ENCODE peak calls at places on chromosomes 13 and 19, in four cellular contexts. X, G, H and Z are unnamed samples.

GRCh38 chr13:56347014-56347413 is 793.7 kb upstream of the PRR20A start:
- DNase-seq in X (no peak), G (no peak), H (no peak), Z (no peak)

GRCh38 chr13:31051999-31052398 is 109.7 kb downstream of the HSPH1 start:
- DNase-seq in G (peak; percentile 26), X (peak; percentile 83), H (no peak), Z (peak; percentile 22)

GRCh38 chr13:34913040-34913439 is 29.0 kb upstream of the NBEA start:
- DNase-seq in X (peak; percentile 87), G (peak; percentile 71), H (peak; percentile 25), Z (no peak)

GRCh38 chr13:108860418-108860817 is 231.0 kb downstream of the MYO16 start:
- DNase-seq in G (no peak), H (no peak), X (no peak), Z (no peak)

GRCh38 chr19:16143399-16144215 is at the start of gene HSH2D:
- DNase-seq in X (peak; percentile 87), H (no peak), G (no peak), Z (no peak)

GRCh38 chr13:20128459-20128927 is 32.4 kb downstream of the GJA3 start:
- DNase-seq in G (peak; percentile 51), H (no peak), X (peak; percentile 72), Z (no peak)

GRCh38 chr19:41332000-41332399 is 21.7 kb downstream of the TGFB1 start:
- DNase-seq in H (no peak), G (no peak), X (no peak), Z (no peak)

GRCh38 chr19:19538767-19539166 is 702 bp downstream of the CILP2 start:
- DNase-seq in H (no peak), G (no peak), X (peak; percentile 64), Z (no peak)

GRCh38 chr19:29542776-29543175 is 17.0 kb downstream of the VSTM2B start:
- DNase-seq in G (no peak), H (no peak), X (no peak), Z (no peak)

GRCh38 chr19:296476-297225 is 5.4 kb upstream of the PLPP2 start:
- DNase-seq in G (no peak), X (peak; percentile 46), H (no peak), Z (no peak)

GRCh38 chr19:45876411-45877197 is 9.3 kb downstream of the IRF2BP1 start:
- DNase-seq in X (peak; percentile 85), G (peak; percentile 61), H (peak; percentile 47), Z (peak; percentile 70)

GRCh38 chr19:46607441-46607841 is 6.3 kb downstream of the CALM3 start:
- DNase-seq in H (no peak), X (peak; percentile 26), G (no peak), Z (no peak)

DNA sequence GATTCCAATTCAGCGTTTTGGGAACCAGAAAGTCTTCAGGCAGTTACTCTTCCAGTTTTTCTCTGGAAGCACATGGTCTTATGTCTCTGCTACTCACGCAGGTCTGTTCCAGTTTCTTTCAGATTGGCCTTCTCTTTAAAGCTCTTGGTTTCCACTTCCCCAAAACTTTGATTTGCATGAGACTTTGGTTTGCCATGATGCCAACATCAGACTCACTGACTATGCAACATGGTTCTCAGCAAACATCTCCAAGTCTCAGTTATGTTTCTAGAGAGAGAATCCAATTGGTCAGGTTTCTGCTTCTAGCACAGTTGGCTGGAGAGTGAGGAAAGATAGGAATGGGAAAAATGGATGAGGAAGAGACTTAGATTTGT is 3.1 kb downstream of the AKAP11 start:
- DNase-seq in X (no peak), G (no peak), H (no peak), Z (no peak)
- H3K9ac ChIP-seq in X (no peak overlapping the region), G (no peak overlapping the region), H (no peak overlapping the region), Z (peak overlapping the region; percentile 91)

GRCh38 chr13:41511827-41512226 is 54.5 kb downstream of the RGCC start:
- DNase-seq in G (no peak), H (no peak), X (no peak), Z (no peak)
- H3K9ac ChIP-seq in G (no peak overlapping the region), H (no peak overlapping the region), X (no peak overlapping the region), Z (no peak overlapping the region)

DNA sequence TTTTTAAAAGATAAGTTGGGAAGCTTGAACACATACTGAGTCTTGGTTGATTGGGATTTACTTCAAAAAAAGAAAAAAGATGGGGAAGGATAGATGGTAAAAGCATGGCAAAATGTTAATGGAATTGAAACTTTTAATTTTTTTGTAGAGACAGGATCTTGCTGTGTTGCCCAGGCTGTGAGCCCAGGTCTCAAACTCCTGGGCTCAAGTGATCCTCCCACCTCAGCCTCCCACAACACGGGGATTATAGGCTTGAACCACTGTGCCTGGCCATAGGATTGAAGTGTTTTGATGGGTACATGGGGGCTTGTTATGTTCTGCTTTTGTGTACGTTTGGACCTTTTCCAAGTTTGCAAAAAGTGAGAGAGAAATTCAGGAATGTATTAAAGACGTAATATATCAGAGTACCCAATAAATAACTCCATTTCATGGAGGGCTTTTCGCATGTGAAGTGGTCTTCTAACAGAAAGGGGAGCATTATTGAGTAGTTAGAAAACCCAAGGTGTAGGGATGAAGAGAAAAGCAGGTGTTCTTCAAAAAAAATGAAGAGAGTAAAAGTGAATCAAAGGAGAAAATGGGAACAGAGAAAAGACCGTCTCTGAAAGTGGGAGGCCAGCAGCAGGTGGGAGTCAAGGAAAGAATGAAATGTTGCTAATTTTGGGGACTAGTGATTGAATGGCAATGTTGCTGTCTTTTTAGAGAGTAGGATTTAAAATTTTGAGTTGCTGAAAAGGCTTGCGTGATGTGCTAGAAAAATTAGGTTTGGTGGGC is 55.2 kb downstream of the GARRE1 start:
- DNase-seq in X (no peak), H (no peak), G (no peak), Z (no peak)
- H3K9ac ChIP-seq in X (no peak overlapping the region), H (no peak overlapping the region), G (no peak overlapping the region), Z (no peak overlapping the region)

GRCh38 chr19:4957981-4958380 is 10.9 kb upstream of the KDM4B start:
- DNase-seq in X (no peak), H (no peak), G (no peak), Z (no peak)
- H3K9ac ChIP-seq in X (no peak overlapping the region), H (no peak overlapping the region), G (no peak overlapping the region), Z (no peak overlapping the region)

DNA sequence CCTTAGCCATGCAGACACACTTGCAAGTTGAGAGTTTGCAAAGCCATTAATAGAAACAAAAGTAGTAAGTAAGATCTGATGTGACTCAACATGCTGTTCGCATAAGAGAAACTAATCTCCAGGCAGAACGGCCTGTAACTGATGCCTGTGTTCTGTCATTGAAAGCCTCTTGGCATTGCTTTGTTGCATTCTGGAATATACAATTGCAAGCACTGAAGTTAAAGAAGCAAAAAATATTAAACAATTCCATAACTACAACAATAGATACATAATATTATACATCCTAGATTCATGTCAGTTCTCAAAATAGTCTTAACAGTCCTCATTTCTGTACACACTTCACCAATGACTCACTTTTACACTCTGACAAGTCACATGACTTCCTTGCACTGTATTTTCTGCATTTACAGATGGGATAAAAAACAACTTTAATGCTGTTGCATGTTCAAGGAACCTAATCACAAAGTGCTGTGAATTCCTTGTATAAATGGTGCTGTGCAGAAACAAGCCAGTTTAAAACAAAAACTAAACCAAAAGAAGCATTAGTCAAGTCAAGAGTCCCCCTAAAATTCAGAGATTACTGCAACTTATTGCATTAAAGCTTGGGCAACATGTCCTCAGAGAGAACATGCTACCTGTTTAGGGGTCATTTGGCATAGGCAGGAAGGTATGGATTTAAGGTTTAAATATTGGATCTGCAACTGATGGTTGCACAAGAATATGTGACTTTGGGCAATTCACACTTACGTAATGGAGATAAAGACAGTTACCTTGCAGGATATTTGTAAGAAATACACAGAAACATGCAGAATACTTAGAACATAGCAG is 79.5 kb upstream of the SERP2 start:
- DNase-seq in G (no peak), X (no peak), H (peak; percentile 61), Z (peak; percentile 83)
- H3K9ac ChIP-seq in G (no peak overlapping the region), X (no peak overlapping the region), H (no peak overlapping the region), Z (no peak overlapping the region)

GRCh38 chr19:57803594-57804325 is 11.0 kb downstream of the ZNF552 start:
- DNase-seq in H (peak; percentile 99), G (peak; percentile 95), X (peak; percentile 89), Z (peak; percentile 86)
- H3K9ac ChIP-seq in H (peak overlapping the region; percentile 53), G (peak overlapping the region; percentile 40), X (peak overlapping the region; percentile 94), Z (peak overlapping the region; percentile 90)

DNA sequence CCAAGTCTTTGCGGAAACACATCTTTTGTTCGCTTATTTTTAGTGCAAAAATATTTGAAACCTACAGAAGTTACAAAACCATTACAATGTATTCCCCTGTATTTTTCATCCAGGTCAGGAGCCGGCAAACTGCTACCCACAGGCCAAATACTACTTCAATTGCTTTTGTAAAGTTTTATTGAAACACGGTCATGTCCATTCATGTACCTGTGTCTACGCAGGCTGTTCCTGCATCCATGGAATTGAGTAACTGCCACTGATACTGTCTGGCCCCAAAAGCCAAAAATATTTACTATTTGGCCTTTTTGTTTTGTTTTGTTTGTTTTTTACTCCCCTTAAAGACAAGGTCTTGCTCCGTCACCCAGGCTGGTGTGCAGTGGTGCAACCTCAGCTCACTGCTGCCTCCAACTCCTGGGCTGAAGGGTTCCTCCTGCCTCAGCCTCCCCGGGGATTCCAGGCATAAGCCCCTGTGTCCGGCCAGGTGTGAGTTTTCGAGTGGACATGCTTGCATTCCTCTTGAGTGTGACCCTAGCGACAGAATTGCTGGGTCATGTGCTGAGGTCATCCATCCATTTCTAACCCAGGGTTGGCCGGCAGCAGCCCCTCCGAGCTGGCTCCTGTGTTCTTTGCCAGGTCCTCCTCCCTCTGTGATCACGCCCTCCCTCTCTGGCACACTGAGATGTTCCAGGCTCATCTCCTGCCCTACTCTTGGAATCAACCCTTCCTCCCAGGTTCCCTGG is 10.9 kb upstream of the S1PR4 start:
- DNase-seq in H (no peak), X (no peak), G (no peak), Z (no peak)
- H3K9ac ChIP-seq in H (no peak overlapping the region), X (no peak overlapping the region), G (no peak overlapping the region), Z (no peak overlapping the region)

DNA sequence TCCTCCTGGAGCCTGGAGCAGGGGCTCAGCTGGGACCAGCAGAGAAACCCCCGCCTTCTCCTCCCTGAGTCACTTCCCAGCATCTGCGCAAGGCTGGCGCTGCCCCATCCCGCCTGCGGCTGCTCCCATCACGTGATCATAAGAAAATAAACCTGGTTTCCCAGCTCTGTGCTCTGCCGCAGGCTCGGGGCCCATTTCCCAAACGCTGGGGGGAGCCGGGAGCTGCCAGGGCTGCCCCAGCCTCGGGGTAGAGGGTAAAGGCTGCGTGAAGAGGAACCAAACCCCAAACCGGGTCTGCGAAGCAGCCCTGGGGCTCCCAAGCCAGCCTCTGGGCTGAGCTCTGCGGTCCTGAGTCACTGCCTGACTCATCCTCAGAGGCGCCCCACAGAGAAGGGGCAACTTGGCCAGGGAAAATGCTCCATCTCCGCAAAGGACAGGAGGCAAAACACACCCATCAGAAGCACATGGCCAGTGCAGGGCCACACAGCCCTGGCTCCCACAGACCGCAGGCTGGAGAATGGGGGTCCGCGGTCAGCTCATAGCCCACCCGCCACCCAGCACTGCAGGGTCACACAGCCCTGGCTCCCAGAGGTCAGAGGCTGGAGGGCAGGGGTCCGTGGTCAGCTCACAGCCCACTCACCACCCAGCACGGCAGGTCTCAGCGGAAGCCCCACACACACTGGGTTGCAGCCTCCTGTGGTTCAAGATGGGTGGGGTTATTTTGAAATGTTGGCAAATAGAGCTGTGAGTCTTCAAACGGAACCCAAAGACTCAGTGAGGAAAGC is 67.1 kb downstream of the RASA3 start:
- DNase-seq in H (peak; percentile 99), X (peak; percentile 93), G (peak; percentile 63), Z (peak; percentile 99)
- H3K9ac ChIP-seq in H (peak overlapping the region; percentile 91), X (peak overlapping the region; percentile 50), G (no peak overlapping the region), Z (peak overlapping the region; percentile 97)

DNA sequence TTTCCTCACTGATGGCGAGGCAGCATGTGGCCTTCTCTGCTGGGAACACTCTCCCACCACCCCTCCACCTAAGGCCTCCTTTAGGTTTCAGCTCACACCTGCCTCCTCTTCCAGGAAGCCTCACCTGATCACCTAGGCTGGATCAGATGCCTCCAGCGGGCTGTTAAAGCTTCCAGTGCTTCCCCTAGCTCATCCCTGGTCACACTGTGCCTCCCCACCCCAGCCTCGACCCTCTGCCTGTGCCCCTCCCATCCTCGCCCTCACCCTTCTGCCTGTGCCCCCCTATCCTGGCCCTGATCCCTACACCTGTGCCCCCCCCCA is 33.8 kb downstream of the MAP4K1 start:
- DNase-seq in X (no peak), G (no peak), H (no peak), Z (no peak)
- H3K9ac ChIP-seq in X (no peak overlapping the region), G (no peak overlapping the region), H (no peak overlapping the region), Z (no peak overlapping the region)